ENCODE peak calls at places on chromosomes 6 and 20, in nine cellular contexts. D is caudate nucleus, E is skeletal muscle cell, Z is activated T-cell treated with anti-CD3 and anti-CD28 coated beads for 24 hours, N is BJ, I is naive B cell, P is SJSA1, M is PC-9, T is EH. Q is an unnamed sample.

GRCh38 chr6:84103029-84103428 is 69.5 kb downstream of the MRAP2 start:
- DNase-seq in T (peak; percentile 75), P (no peak), M (no peak), D (no peak), N (peak; percentile 27), E (peak; percentile 23), I (no peak), Z (no peak), Q (peak; percentile 46)

GRCh38 chr6:17908831-17909230 is 78.6 kb downstream of the KIF13A start:
- DNase-seq in M (no peak), E (no peak), N (no peak), Z (no peak), D (no peak), P (no peak), T (peak; percentile 24), I (no peak), Q (no peak)

GRCh38 chr20:45850926-45851325 is 6.3 kb downstream of the ACOT8 start:
- DNase-seq in I (no peak), E (no peak), M (no peak), P (no peak), N (no peak), T (no peak), Z (no peak), D (no peak), Q (no peak)

GRCh38 chr6:141326426-141326825 is 806.3 kb upstream of the GJE1 start:
- DNase-seq in P (peak; percentile 87), Z (peak; percentile 51), T (peak; percentile 99), D (no peak), M (peak; percentile 61), E (peak; percentile 100), N (peak; percentile 95), I (no peak), Q (peak; percentile 99)

GRCh38 chr6:4568138-4568537 is 208.1 kb upstream of the CDYL start:
- DNase-seq in D (no peak), P (no peak), M (no peak), E (no peak), Z (no peak), I (no peak), N (no peak), T (no peak), Q (no peak)

GRCh38 chr20:18263723-18264122 is 24.6 kb upstream of the ZNF133 start:
- DNase-seq in P (no peak), M (peak; percentile 80), Z (no peak), T (no peak), N (no peak), D (no peak), E (no peak), I (no peak), Q (peak; percentile 90)

GRCh38 chr6:18741741-18742140 is 354.6 kb downstream of the RNF144B start:
- DNase-seq in I (no peak), T (no peak), P (peak; percentile 60), D (no peak), Z (no peak), M (no peak), E (no peak), N (no peak), Q (no peak)

GRCh38 chr20:9028419-9028818 is 40.5 kb upstream of the PLCB4 start:
- DNase-seq in T (peak; percentile 47), Z (no peak), I (no peak), D (no peak), E (no peak), N (no peak), P (no peak), M (no peak), Q (no peak)

GRCh38 chr6:22145823-22146379 is 150.9 kb downstream of the PRL start:
- DNase-seq in M (no peak), I (no peak), T (peak; percentile 82), D (peak; percentile 75), E (no peak), Z (no peak), N (peak; percentile 56), P (peak; percentile 61), Q (peak; percentile 33)

GRCh38 chr20:59001449-59002171 is 5.4 kb downstream of the CTSZ start:
- DNase-seq in N (no peak), M (no peak), E (no peak), I (no peak), Z (no peak), P (no peak), D (no peak), T (no peak), Q (no peak)